ENCODE peak calls at places on chromosomes 16 and 17, in eight cellular contexts. One of them, this sample, is unnamed.
A peak's percentile ranks its signal among the peaks of the same experiment; 100 is the strongest.

GRCh38 chr17:27245230-27245696 is 48.7 kb upstream of the WSB1 start:
- DNase-seq in brain microvascular endothelial cell: peak; percentile 79
- DNase-seq in effector CD4-positive, alpha-beta T cell: peak; percentile 8
- DNase-seq in H1: peak; percentile 58
- DNase-seq in NCI-H2029: peak; percentile 80
- DNase-seq in GM19239: peak; percentile 52
- DNase-seq in KBM-7: peak; percentile 91
- DNase-seq in T-helper 2 cell: no peak
- DNase-seq in this sample: peak; percentile 87

GRCh38 chr17:72560303-72561247 is 439.8 kb downstream of the SOX9 start:
- DNase-seq in H1: no peak
- DNase-seq in brain microvascular endothelial cell: peak; percentile 34
- DNase-seq in T-helper 2 cell: peak; percentile 18
- DNase-seq in effector CD4-positive, alpha-beta T cell: peak; percentile 11
- DNase-seq in KBM-7: peak; percentile 54
- DNase-seq in GM19239: peak; percentile 76
- DNase-seq in NCI-H2029: peak; percentile 61
- DNase-seq in this sample: peak; percentile 82

GRCh38 chr17:58513391-58513912 is 986 bp downstream of the MTMR4 start:
- DNase-seq in NCI-H2029: no peak
- DNase-seq in effector CD4-positive, alpha-beta T cell: no peak
- DNase-seq in brain microvascular endothelial cell: no peak
- DNase-seq in GM19239: no peak
- DNase-seq in T-helper 2 cell: no peak
- DNase-seq in KBM-7: no peak
- DNase-seq in H1: no peak
- DNase-seq in this sample: no peak

GRCh38 chr17:37273419-37274051 is 102.2 kb upstream of the C17orf78 start:
- DNase-seq in effector CD4-positive, alpha-beta T cell: no peak
- DNase-seq in T-helper 2 cell: no peak
- DNase-seq in H1: no peak
- DNase-seq in GM19239: no peak
- DNase-seq in NCI-H2029: no peak
- DNase-seq in brain microvascular endothelial cell: no peak
- DNase-seq in KBM-7: no peak
- DNase-seq in this sample: no peak

GRCh38 chr16:56971768-56972043 is 10.0 kb downstream of the CETP start:
- DNase-seq in brain microvascular endothelial cell: no peak
- DNase-seq in GM19239: no peak
- DNase-seq in T-helper 2 cell: no peak
- DNase-seq in H1: no peak
- DNase-seq in effector CD4-positive, alpha-beta T cell: no peak
- DNase-seq in KBM-7: no peak
- DNase-seq in NCI-H2029: no peak
- DNase-seq in this sample: no peak

GRCh38 chr16:86494039-86494564 is 16.2 kb upstream of the FOXF1 start:
- DNase-seq in brain microvascular endothelial cell: no peak
- DNase-seq in H1: no peak
- DNase-seq in effector CD4-positive, alpha-beta T cell: no peak
- DNase-seq in NCI-H2029: no peak
- DNase-seq in KBM-7: no peak
- DNase-seq in GM19239: no peak
- DNase-seq in T-helper 2 cell: no peak
- DNase-seq in this sample: no peak

GRCh38 chr17:49915260-49915659 is 53.7 kb upstream of the DLX4 start:
- DNase-seq in effector CD4-positive, alpha-beta T cell: no peak
- DNase-seq in KBM-7: no peak
- DNase-seq in GM19239: no peak
- DNase-seq in H1: no peak
- DNase-seq in T-helper 2 cell: no peak
- DNase-seq in NCI-H2029: no peak
- DNase-seq in brain microvascular endothelial cell: no peak
- DNase-seq in this sample: no peak

GRCh38 chr16:70438983-70439862 is at the start of gene ST3GAL2:
- DNase-seq in T-helper 2 cell: peak; percentile 91
- DNase-seq in KBM-7: peak; percentile 94
- DNase-seq in effector CD4-positive, alpha-beta T cell: peak; percentile 93
- DNase-seq in brain microvascular endothelial cell: peak; percentile 88
- DNase-seq in NCI-H2029: no peak
- DNase-seq in GM19239: peak; percentile 90
- DNase-seq in H1: peak; percentile 87
- DNase-seq in this sample: peak; percentile 98

GRCh38 chr17:62094175-62094574 is 29.1 kb upstream of the MED13 start:
- DNase-seq in H1: no peak
- DNase-seq in effector CD4-positive, alpha-beta T cell: no peak
- DNase-seq in KBM-7: no peak
- DNase-seq in GM19239: no peak
- DNase-seq in T-helper 2 cell: no peak
- DNase-seq in brain microvascular endothelial cell: no peak
- DNase-seq in NCI-H2029: no peak
- DNase-seq in this sample: no peak

GRCh38 chr17:29593546-29594440 is 861 bp downstream of the ANKRD13B start:
- DNase-seq in KBM-7: peak; percentile 57
- DNase-seq in GM19239: no peak
- DNase-seq in H1: no peak
- DNase-seq in T-helper 2 cell: no peak
- DNase-seq in effector CD4-positive, alpha-beta T cell: no peak
- DNase-seq in NCI-H2029: no peak
- DNase-seq in brain microvascular endothelial cell: no peak
- DNase-seq in this sample: peak; percentile 78

GRCh38 chr16:21603920-21604319 is 4.5 kb downstream of the METTL9 start:
- DNase-seq in H1: no peak
- DNase-seq in KBM-7: no peak
- DNase-seq in brain microvascular endothelial cell: no peak
- DNase-seq in NCI-H2029: no peak
- DNase-seq in effector CD4-positive, alpha-beta T cell: no peak
- DNase-seq in T-helper 2 cell: no peak
- DNase-seq in GM19239: no peak
- DNase-seq in this sample: no peak

GRCh38 chr16:49835116-49835880 is 20.6 kb downstream of the ZNF423 start:
- DNase-seq in GM19239: no peak
- DNase-seq in T-helper 2 cell: no peak
- DNase-seq in KBM-7: no peak
- DNase-seq in brain microvascular endothelial cell: no peak
- DNase-seq in NCI-H2029: no peak
- DNase-seq in effector CD4-positive, alpha-beta T cell: no peak
- DNase-seq in H1: no peak
- DNase-seq in this sample: no peak

GRCh38 chr17:4420692-4421131 is 13.0 kb upstream of the SPNS3 start:
- DNase-seq in H1: no peak
- DNase-seq in effector CD4-positive, alpha-beta T cell: peak; percentile 36
- DNase-seq in KBM-7: peak; percentile 71
- DNase-seq in T-helper 2 cell: peak; percentile 28
- DNase-seq in GM19239: peak; percentile 72
- DNase-seq in brain microvascular endothelial cell: peak; percentile 63
- DNase-seq in NCI-H2029: peak; percentile 30
- DNase-seq in this sample: peak; percentile 90

GRCh38 chr17:45440161-45440859 is 7.6 kb upstream of the ARHGAP27 start:
- DNase-seq in T-helper 2 cell: no peak
- DNase-seq in GM19239: no peak
- DNase-seq in H1: no peak
- DNase-seq in KBM-7: no peak
- DNase-seq in NCI-H2029: peak; percentile 64
- DNase-seq in brain microvascular endothelial cell: no peak
- DNase-seq in effector CD4-positive, alpha-beta T cell: no peak
- DNase-seq in this sample: no peak

GRCh38 chr17:73474370-73474988 is 162.7 kb upstream of the CDC42EP4 start:
- DNase-seq in H1: no peak
- DNase-seq in effector CD4-positive, alpha-beta T cell: no peak
- DNase-seq in GM19239: no peak
- DNase-seq in KBM-7: no peak
- DNase-seq in brain microvascular endothelial cell: peak; percentile 80
- DNase-seq in T-helper 2 cell: no peak
- DNase-seq in NCI-H2029: peak; percentile 69
- DNase-seq in this sample: no peak

GRCh38 chr16:89330177-89330856 is 112.8 kb downstream of the ZNF778 start:
- DNase-seq in H1: no peak
- DNase-seq in NCI-H2029: no peak
- DNase-seq in T-helper 2 cell: peak; percentile 53
- DNase-seq in GM19239: no peak
- DNase-seq in effector CD4-positive, alpha-beta T cell: peak; percentile 28
- DNase-seq in KBM-7: no peak
- DNase-seq in brain microvascular endothelial cell: peak; percentile 63
- DNase-seq in this sample: no peak

GRCh38 chr17:64420143-64420670 is 28.7 kb upstream of the MILR1 start:
- DNase-seq in GM19239: no peak
- DNase-seq in effector CD4-positive, alpha-beta T cell: peak; percentile 33
- DNase-seq in KBM-7: peak; percentile 80
- DNase-seq in brain microvascular endothelial cell: peak; percentile 59
- DNase-seq in NCI-H2029: peak; percentile 36
- DNase-seq in T-helper 2 cell: no peak
- DNase-seq in H1: no peak
- DNase-seq in this sample: peak; percentile 87

GRCh38 chr17:74337834-74338500 is 11.9 kb downstream of the KIF19 start:
- DNase-seq in brain microvascular endothelial cell: no peak
- DNase-seq in effector CD4-positive, alpha-beta T cell: no peak
- DNase-seq in H1: no peak
- DNase-seq in KBM-7: no peak
- DNase-seq in T-helper 2 cell: no peak
- DNase-seq in GM19239: no peak
- DNase-seq in NCI-H2029: peak; percentile 48
- DNase-seq in this sample: no peak

GRCh38 chr17:35684046-35684802 is 47.2 kb upstream of the RASL10B start:
- DNase-seq in effector CD4-positive, alpha-beta T cell: no peak
- DNase-seq in GM19239: no peak
- DNase-seq in T-helper 2 cell: no peak
- DNase-seq in NCI-H2029: no peak
- DNase-seq in brain microvascular endothelial cell: peak; percentile 6
- DNase-seq in KBM-7: no peak
- DNase-seq in H1: peak; percentile 29
- DNase-seq in this sample: no peak

GRCh38 chr17:63293310-63293709 is 152.8 kb downstream of the CYB561 start:
- DNase-seq in KBM-7: no peak
- DNase-seq in NCI-H2029: no peak
- DNase-seq in T-helper 2 cell: no peak
- DNase-seq in effector CD4-positive, alpha-beta T cell: no peak
- DNase-seq in GM19239: no peak
- DNase-seq in H1: no peak
- DNase-seq in brain microvascular endothelial cell: peak; percentile 49
- DNase-seq in this sample: no peak

GRCh38 chr17:75088465-75088895 is 726 bp downstream of the SLC16A5 start:
- DNase-seq in NCI-H2029: no peak
- DNase-seq in H1: no peak
- DNase-seq in brain microvascular endothelial cell: no peak
- DNase-seq in effector CD4-positive, alpha-beta T cell: no peak
- DNase-seq in KBM-7: no peak
- DNase-seq in T-helper 2 cell: no peak
- DNase-seq in GM19239: no peak
- DNase-seq in this sample: no peak

GRCh38 chr17:40554646-40555295 is 10.5 kb downstream of the CCR7 start:
- DNase-seq in brain microvascular endothelial cell: no peak
- DNase-seq in effector CD4-positive, alpha-beta T cell: no peak
- DNase-seq in NCI-H2029: no peak
- DNase-seq in GM19239: no peak
- DNase-seq in H1: no peak
- DNase-seq in T-helper 2 cell: peak; percentile 3
- DNase-seq in KBM-7: no peak
- DNase-seq in this sample: no peak

GRCh38 chr17:72122002-72122310 is 1.1 kb downstream of the SOX9 start:
- DNase-seq in NCI-H2029: no peak
- DNase-seq in KBM-7: no peak
- DNase-seq in GM19239: no peak
- DNase-seq in brain microvascular endothelial cell: no peak
- DNase-seq in effector CD4-positive, alpha-beta T cell: no peak
- DNase-seq in T-helper 2 cell: no peak
- DNase-seq in H1: no peak
- DNase-seq in this sample: peak; percentile 82

GRCh38 chr16:70573451-70574121 is 50.0 kb downstream of the SF3B3 start:
- DNase-seq in NCI-H2029: no peak
- DNase-seq in brain microvascular endothelial cell: peak; percentile 93
- DNase-seq in effector CD4-positive, alpha-beta T cell: no peak
- DNase-seq in KBM-7: no peak
- DNase-seq in T-helper 2 cell: no peak
- DNase-seq in GM19239: no peak
- DNase-seq in H1: no peak
- DNase-seq in this sample: no peak